ENCODE peak calls at places on chromosomes 13 and 19, in nine cellular contexts. F is AG10803, T is colonic mucosa, L is NCI-H1105 treated with DMSO at 0.1 percent for 48 hours, G is breast epithelium, B is transverse colon, Y is fibroblast of lung, M is ELF-1, O is T1000. S is an unnamed sample.

GRCh38 chr19:9796113-9796773 is 22.6 kb downstream of the FBXL12 start:
- DNase-seq in G (peak), Y (peak), O (peak), F (peak), T (peak), M (peak), L (peak), B (peak), S (peak)

GRCh38 chr19:5183616-5184015 is 157.0 kb downstream of the PTPRS start:
- DNase-seq in O (no peak), F (no peak), L (no peak), G (no peak), T (no peak), M (no peak), Y (no peak), B (no peak), S (no peak)

GRCh38 chr19:11539495-11540365 is 1.1 kb downstream of the CNN1 start:
- DNase-seq in M (peak), F (no peak), Y (peak), O (no peak), T (no peak), L (no peak), B (peak), G (peak), S (no peak)

GRCh38 chr19:3620817-3621547 is 5.6 kb downstream of the CACTIN start:
- DNase-seq in B (no peak), O (no peak), Y (no peak), F (no peak), G (no peak), T (no peak), M (no peak), L (no peak), S (no peak)

GRCh38 chr13:27401210-27401609 is 23.2 kb upstream of the GTF3A start:
- DNase-seq in F (no peak), O (no peak), L (no peak), T (peak), G (no peak), Y (no peak), M (no peak), B (peak), S (no peak)

GRCh38 chr13:81907973-81908372 is 1567.0 kb upstream of the SPRY2 start:
- DNase-seq in O (no peak), F (no peak), B (no peak), G (no peak), Y (no peak), L (no peak), T (no peak), M (no peak), S (no peak)

GRCh38 chr19:46813570-46814358 is 25.4 kb upstream of the SLC1A5 start:
- DNase-seq in L (no peak), O (no peak), F (peak), Y (peak), B (peak), G (peak), T (peak), M (no peak), S (no peak)

GRCh38 chr13:103883152-103883551 is 816.9 kb upstream of the SLC10A2 start:
- DNase-seq in O (peak), Y (peak), L (peak), T (peak), B (peak), M (peak), G (peak), F (peak), S (no peak)

GRCh38 chr19:46416077-46416709 is 2.8 kb upstream of the CCDC8 start:
- DNase-seq in M (peak), Y (peak), L (peak), B (peak), G (peak), O (peak), T (peak), F (peak), S (peak)

GRCh38 chr13:49633687-49634086 is 5.4 kb downstream of the ARL11 start:
- DNase-seq in L (no peak), Y (no peak), F (no peak), T (no peak), M (no peak), B (no peak), G (no peak), O (no peak), S (no peak)

GRCh38 chr19:17246681-17247425 is 1.1 kb upstream of the NR2F6 start:
- DNase-seq in G (no peak), F (peak), Y (peak), B (peak), O (no peak), T (peak), M (peak), L (peak), S (no peak)

GRCh38 chr19:53704011-53704410 is 72.2 kb downstream of the DPRX start:
- DNase-seq in G (no peak), O (no peak), L (no peak), M (no peak), B (no peak), Y (no peak), F (no peak), T (no peak), S (no peak)

GRCh38 chr13:38398810-38399493 is 49.3 kb downstream of the UFM1 start:
- DNase-seq in O (no peak), M (no peak), L (no peak), G (no peak), Y (peak), B (no peak), T (no peak), F (peak), S (no peak)

GRCh38 chr19:6491802-6492592 is 10.1 kb downstream of the TUBB4A start:
- DNase-seq in B (no peak), T (no peak), G (no peak), L (no peak), F (no peak), O (no peak), Y (no peak), M (no peak), S (no peak)

GRCh38 chr19:3867971-3868769 is 668 bp downstream of the ZFR2 start:
- DNase-seq in B (no peak), F (no peak), G (no peak), Y (no peak), M (peak), O (no peak), T (no peak), L (no peak), S (no peak)

GRCh38 chr19:36128392-36128736 is 11.5 kb upstream of the CAPNS1 start:
- DNase-seq in F (no peak), G (no peak), L (no peak), T (peak), O (no peak), B (peak), M (no peak), Y (no peak), S (no peak)

GRCh38 chr19:43525836-43526771 is 897 bp downstream of the ETHE1 start:
- DNase-seq in G (peak), T (peak), Y (no peak), O (no peak), B (peak), F (no peak), L (no peak), M (peak), S (no peak)

GRCh38 chr13:83286737-83287136 is 595.5 kb downstream of the SLITRK1 start:
- DNase-seq in B (no peak), O (no peak), G (no peak), T (no peak), L (no peak), F (no peak), Y (no peak), M (no peak), S (no peak)

GRCh38 chr13:85528578-85529215 is 270.5 kb downstream of the SLITRK6 start:
- DNase-seq in O (no peak), G (no peak), B (no peak), M (no peak), F (peak), L (no peak), T (no peak), Y (peak), S (no peak)

GRCh38 chr13:30394798-30395191 is 27.5 kb upstream of the UBE2L5 start:
- DNase-seq in L (no peak), O (no peak), G (no peak), B (no peak), M (no peak), F (no peak), Y (no peak), T (no peak), S (no peak)

GRCh38 chr13:48161530-48162179 is 66.8 kb upstream of the MED4 start:
- DNase-seq in L (no peak), Y (no peak), B (peak), F (no peak), G (no peak), M (no peak), O (no peak), T (peak), S (no peak)

GRCh38 chr19:38583219-38583984 is 34.4 kb downstream of the MAP4K1 start:
- DNase-seq in Y (no peak), M (no peak), F (no peak), O (no peak), G (no peak), T (no peak), L (no peak), B (peak), S (no peak)

GRCh38 chr19:2528543-2529173 is 52.7 kb downstream of the GADD45B start:
- DNase-seq in O (no peak), M (peak), G (peak), T (no peak), Y (no peak), L (no peak), F (no peak), B (peak), S (no peak)

GRCh38 chr13:94947392-94947791 is 235.0 kb upstream of the SOX21 start:
- DNase-seq in F (no peak), G (no peak), Y (no peak), M (no peak), L (no peak), T (no peak), O (no peak), B (no peak), S (no peak)

GRCh38 chr13:81058916-81059290 is 718.0 kb upstream of the SPRY2 start:
- DNase-seq in Y (peak), F (no peak), T (no peak), O (no peak), B (no peak), G (no peak), L (no peak), M (no peak), S (no peak)

GRCh38 chr13:62482351-62482750 is 1066.7 kb upstream of the PCDH20 start:
- DNase-seq in Y (peak), T (no peak), M (no peak), O (no peak), F (no peak), L (peak), G (no peak), B (no peak), S (no peak)

GRCh38 chr19:1665565-1666047 is 13.2 kb upstream of the TCF3 start:
- DNase-seq in L (no peak), G (no peak), O (no peak), B (peak), M (no peak), Y (no peak), T (no peak), F (no peak), S (no peak)

GRCh38 chr19:47377801-47378200 is 28.7 kb downstream of the DHX34 start:
- DNase-seq in B (no peak), M (peak), G (no peak), F (no peak), O (no peak), L (no peak), T (no peak), Y (no peak), S (no peak)

GRCh38 chr13:40341086-40341471 is 325.4 kb downstream of the FOXO1 start:
- DNase-seq in L (no peak), Y (peak), T (no peak), F (peak), O (no peak), G (no peak), B (no peak), M (no peak), S (no peak)

GRCh38 chr13:74683411-74683810 is 549.2 kb upstream of the KLF12 start:
- DNase-seq in Y (no peak), F (no peak), O (no peak), T (no peak), G (no peak), B (no peak), L (no peak), M (no peak), S (no peak)

GRCh38 chr13:30829788-30830637 is 76.1 kb upstream of the MEDAG start:
- DNase-seq in Y (peak), G (no peak), M (no peak), B (no peak), T (no peak), L (no peak), O (no peak), F (no peak), S (no peak)

GRCh38 chr19:35462476-35462953 is 14.5 kb downstream of the FFAR2 start:
- DNase-seq in M (no peak), Y (no peak), G (no peak), O (no peak), L (no peak), T (peak), B (peak), F (no peak), S (peak)

GRCh38 chr13:42137856-42138537 is 89.5 kb downstream of the DGKH start:
- DNase-seq in O (no peak), B (no peak), G (no peak), M (no peak), L (no peak), Y (peak), F (peak), T (no peak), S (no peak)

GRCh38 chr13:114146629-114147028 is 14.2 kb upstream of the RASA3 start:
- DNase-seq in L (no peak), Y (no peak), T (no peak), B (no peak), M (no peak), O (no peak), G (no peak), F (no peak), S (no peak)

GRCh38 chr13:98847780-98848179 is 95.3 kb upstream of the SLC15A1 start:
- DNase-seq in B (no peak), F (no peak), G (no peak), O (no peak), M (peak), Y (no peak), T (no peak), L (no peak), S (no peak)

S was measured in DND-41.